ENCODE peak calls at places on chromosomes 12 and 14, in ten cellular contexts. X is DND-41, H is heart right ventricle, O is neural crest cell, I is body of pancreas, L is HFFc6, B is AG04450, C is keratinocyte, S is lower lobe of right lung, A is RWPE2. E is an unnamed sample.

GRCh38 chr12:28578361-28578760 is 388.1 kb downstream of the CCDC91 start:
- DNase-seq in L (no peak), H (no peak), C (no peak), S (no peak), I (no peak), O (no peak), A (no peak), B (no peak), X (no peak), E (no peak)

GRCh38 chr14:46381674-46382073 is 269.9 kb downstream of the RPL10L start:
- DNase-seq in C (no peak), H (no peak), O (no peak), A (no peak), I (no peak), L (no peak), S (no peak), B (no peak), X (no peak), E (no peak)

GRCh38 chr12:101745481-101745880 is 6.2 kb upstream of the SYCP3 start:
- DNase-seq in H (no peak), A (no peak), S (no peak), X (no peak), I (no peak), B (no peak), C (no peak), O (no peak), L (no peak), E (no peak)

GRCh38 chr12:80485222-80485987 is 41.4 kb downstream of the PTPRQ start:
- DNase-seq in L (no peak), B (no peak), A (no peak), C (no peak), X (no peak), H (no peak), S (no peak), I (no peak), O (no peak), E (no peak)

GRCh38 chr12:16417058-16417457 is 69.6 kb downstream of the MGST1 start:
- DNase-seq in B (no peak), O (no peak), C (no peak), H (no peak), X (no peak), S (no peak), I (no peak), A (no peak), L (no peak), E (no peak)

GRCh38 chr14:53896773-53897172 is 59.9 kb downstream of the BMP4 start:
- DNase-seq in X (no peak), O (no peak), S (no peak), H (no peak), B (peak; percentile 26), L (no peak), I (no peak), C (no peak), A (no peak), E (no peak)

GRCh38 chr12:90729741-90730140 is 225.2 kb downstream of the CCER1 start:
- DNase-seq in O (no peak), S (no peak), L (no peak), A (no peak), X (no peak), I (no peak), C (no peak), B (no peak), H (no peak), E (no peak)

GRCh38 chr12:2672863-2673262 is 121.9 kb upstream of the FKBP4 start:
- DNase-seq in B (no peak), L (no peak), O (no peak), A (no peak), H (no peak), C (no peak), S (no peak), I (no peak), X (no peak), E (no peak)

GRCh38 chr12:54371328-54372112 is 7.2 kb upstream of the GPR84 start:
- DNase-seq in C (no peak), L (no peak), B (no peak), H (peak; percentile 68), I (no peak), A (no peak), S (no peak), X (peak; percentile 42), O (no peak), E (no peak)

GRCh38 chr12:55619352-55620138 is 17.1 kb upstream of the OR10P1 start:
- DNase-seq in S (no peak), B (peak; percentile 84), C (peak; percentile 46), A (no peak), X (peak; percentile 61), L (peak; percentile 92), O (peak; percentile 71), H (peak; percentile 80), I (peak; percentile 45), E (peak; percentile 46)

GRCh38 chr14:92589213-92589852 is 75.8 kb downstream of the RIN3 start:
- DNase-seq in S (no peak), C (no peak), O (no peak), B (no peak), X (no peak), I (no peak), H (no peak), A (no peak), L (peak; percentile 15), E (no peak)
- TF ChIP-seq CTCF in S (no peak), C (peak; percentile 65), O (peak; percentile 47), B (peak; percentile 60), X (peak; percentile 28), I (no peak), H (no peak), A (peak; percentile 62), L (peak; percentile 76), E (peak; percentile 22)

GRCh38 chr12:121656122-121656521 is 13.3 kb downstream of the MORN3 start:
- DNase-seq in X (no peak), O (no peak), I (no peak), S (no peak), A (no peak), C (no peak), B (no peak), L (no peak), H (no peak), E (no peak)

GRCh38 chr12:121653999-121654398 is 15.5 kb downstream of the MORN3 start:
- DNase-seq in X (no peak), O (no peak), B (no peak), H (no peak), A (no peak), L (no peak), I (no peak), C (no peak), S (no peak), E (no peak)

GRCh38 chr12:121649819-121650353 is 19.6 kb downstream of the MORN3 start:
- DNase-seq in B (no peak), S (no peak), O (no peak), X (peak; percentile 70), A (no peak), C (no peak), H (no peak), L (no peak), I (no peak), E (peak; percentile 44)

GRCh38 chr12:121651381-121651780 is 18.1 kb downstream of the MORN3 start:
- DNase-seq in L (no peak), X (no peak), B (no peak), S (no peak), O (no peak), A (no peak), H (no peak), I (no peak), C (no peak), E (no peak)

GRCh38 chr12:121652767-121653497 is 16.5 kb downstream of the MORN3 start:
- DNase-seq in C (no peak), H (no peak), B (no peak), L (no peak), S (no peak), I (no peak), O (no peak), A (no peak), X (no peak), E (no peak)
- TF ChIP-seq CTCF in C (no peak), H (no peak), B (no peak), L (no peak), S (no peak), I (no peak), O (no peak), A (no peak), X (no peak), E (no peak)

GRCh38 chr12:128265566-128265965 is 1.4 kb upstream of the TMEM132C start:
- DNase-seq in L (no peak), B (no peak), C (no peak), O (no peak), I (no peak), A (no peak), S (no peak), H (no peak), X (no peak), E (no peak)

GRCh38 chr12:128258866-128259555 is 8.0 kb upstream of the TMEM132C start:
- DNase-seq in I (no peak), H (no peak), O (no peak), B (no peak), X (no peak), L (no peak), A (no peak), C (no peak), S (no peak), E (no peak)

GRCh38 chr12:128261757-128262156 is 5.2 kb upstream of the TMEM132C start:
- DNase-seq in X (no peak), C (no peak), A (no peak), S (no peak), I (no peak), O (no peak), H (no peak), L (no peak), B (no peak), E (no peak)

DNA sequence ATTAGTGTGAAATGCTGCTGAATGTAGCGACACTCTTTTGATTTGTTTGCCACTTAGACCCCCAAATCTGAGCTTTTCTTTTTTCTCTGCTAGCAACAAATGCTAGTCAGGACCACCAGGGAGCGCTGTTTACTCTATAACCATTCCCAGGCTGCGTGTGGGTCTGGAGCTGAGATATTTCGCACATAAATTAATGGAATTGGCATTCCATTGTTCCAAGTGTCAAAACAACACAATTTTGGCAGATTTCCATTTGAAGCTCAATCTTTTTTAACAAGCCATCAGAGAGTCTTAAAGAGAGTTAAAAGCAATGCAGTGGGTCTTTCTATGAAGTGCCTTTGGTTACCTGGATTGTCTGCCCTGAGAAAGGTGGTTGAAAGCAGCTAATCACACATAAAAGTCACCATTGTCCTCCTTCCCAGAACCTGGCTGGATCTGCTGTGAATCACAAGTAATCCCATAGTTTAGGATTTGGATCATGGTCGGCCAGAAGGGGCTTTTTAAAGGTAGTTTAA is 7.4 kb upstream of the TMEM132C start:
- DNase-seq in S (no peak), X (peak; percentile 17), H (no peak), B (no peak), O (peak; percentile 64), C (no peak), I (peak; percentile 51), L (no peak), A (no peak), E (peak; percentile 35)
- TF ChIP-seq CTCF in S (peak; percentile 73), X (peak; percentile 68), H (peak; percentile 57), B (no peak), O (peak; percentile 93), C (peak; percentile 42), I (peak; percentile 34), L (peak; percentile 62), A (peak; percentile 66), E (peak; percentile 74)

DNA sequence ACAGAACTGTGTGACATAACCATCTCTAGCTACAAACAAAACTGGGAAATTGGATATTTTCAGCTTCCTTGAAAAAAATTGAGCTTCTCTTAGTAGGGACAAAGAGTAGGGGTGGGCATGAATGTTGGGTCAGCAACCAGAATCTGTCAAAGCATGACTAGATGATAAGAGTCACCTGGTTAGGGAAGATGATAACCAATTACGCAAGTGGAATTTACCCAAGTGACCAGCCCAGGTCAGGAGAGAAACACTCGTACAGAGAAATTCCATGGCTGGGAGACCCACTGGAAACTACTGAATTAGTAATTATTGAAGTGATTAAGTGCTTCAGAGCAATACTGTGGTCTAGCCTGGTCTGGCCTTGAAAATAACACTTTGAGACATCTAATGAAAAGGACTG is 36.3 kb upstream of the C12orf75 start:
- DNase-seq in H (no peak), A (no peak), B (no peak), I (no peak), C (no peak), X (no peak), S (no peak), L (no peak), O (no peak), E (no peak)
- TF ChIP-seq CTCF in H (no peak), A (no peak), B (no peak), I (no peak), C (no peak), X (no peak), S (no peak), L (no peak), O (no peak), E (no peak)